ENCODE peak calls at places on chromosomes 4 and X, in four cellular contexts. One of them, this sample, is unnamed.

GRCh38 chr4:48244665-48245064 is 25.0 kb downstream of the TEC start:
- DNase-seq in A549: no peak
- DNase-seq in GM23248: no peak
- DNase-seq in tibial artery: no peak
- DNase-seq in this sample: no peak

GRCh38 chrX:153381684-153382532 is 19.2 kb downstream of the PNMA6E start:
- DNase-seq in GM23248: peak
- DNase-seq in tibial artery: no peak
- DNase-seq in A549: peak
- DNase-seq in this sample: no peak

GRCh38 chr4:87589531-87589930 is 18.8 kb upstream of the DSPP start:
- DNase-seq in tibial artery: no peak
- DNase-seq in A549: peak
- DNase-seq in GM23248: peak
- DNase-seq in this sample: no peak

GRCh38 chr4:25863347-25863784 is 578 bp upstream of the SEL1L3 start:
- DNase-seq in tibial artery: no peak
- DNase-seq in A549: peak
- DNase-seq in GM23248: no peak
- DNase-seq in this sample: no peak

GRCh38 chrX:109684136-109684535 is 48.9 kb downstream of the ACSL4 start:
- DNase-seq in A549: no peak
- DNase-seq in tibial artery: no peak
- DNase-seq in GM23248: peak
- DNase-seq in this sample: no peak

GRCh38 chrX:136168929-136169735 is 21.8 kb downstream of the FHL1 start:
- DNase-seq in tibial artery: peak
- DNase-seq in GM23248: peak
- DNase-seq in A549: no peak
- DNase-seq in this sample: peak

GRCh38 chr4:106301393-106302084 is 14.5 kb downstream of the TBCK start:
- DNase-seq in GM23248: peak
- DNase-seq in tibial artery: no peak
- DNase-seq in A549: no peak
- DNase-seq in this sample: no peak

GRCh38 chr4:43348591-43348990 is 456.1 kb downstream of the GRXCR1 start:
- DNase-seq in A549: no peak
- DNase-seq in tibial artery: no peak
- DNase-seq in GM23248: peak
- DNase-seq in this sample: no peak

GRCh38 chr4:70754470-70754869 is 32.7 kb downstream of the RUFY3 start:
- DNase-seq in A549: no peak
- DNase-seq in tibial artery: no peak
- DNase-seq in GM23248: no peak
- DNase-seq in this sample: no peak

GRCh38 chr4:139281212-139281611 is 1.2 kb upstream of the MGARP start:
- DNase-seq in tibial artery: no peak
- DNase-seq in A549: peak
- DNase-seq in GM23248: no peak
- DNase-seq in this sample: no peak

GRCh38 chr4:94571301-94571700 is 119.6 kb downstream of the PDLIM5 start:
- DNase-seq in GM23248: no peak
- DNase-seq in A549: no peak
- DNase-seq in tibial artery: no peak
- DNase-seq in this sample: no peak

GRCh38 chr4:40337523-40337922 is 2.4 kb downstream of the CHRNA9 start:
- DNase-seq in tibial artery: no peak
- DNase-seq in A549: no peak
- DNase-seq in GM23248: no peak
- DNase-seq in this sample: no peak

GRCh38 chrX:107563851-107564250 is 64.5 kb upstream of the PRPS1 start:
- DNase-seq in GM23248: no peak
- DNase-seq in A549: no peak
- DNase-seq in tibial artery: no peak
- DNase-seq in this sample: no peak

GRCh38 chr4:143438710-143439109 is 74.8 kb upstream of the SMARCA5 start:
- DNase-seq in GM23248: no peak
- DNase-seq in tibial artery: no peak
- DNase-seq in A549: no peak
- DNase-seq in this sample: no peak

GRCh38 chr4:87838207-87838606 is 5.4 kb downstream of the MEPE start:
- DNase-seq in GM23248: peak
- DNase-seq in tibial artery: no peak
- DNase-seq in A549: peak
- DNase-seq in this sample: no peak

GRCh38 chr4:128287159-128287870 is at the start of gene PGRMC2:
- DNase-seq in GM23248: peak
- DNase-seq in A549: peak
- DNase-seq in tibial artery: no peak
- DNase-seq in this sample: peak

GRCh38 chr4:83552085-83552484 is 16.2 kb downstream of the GPAT3 start:
- DNase-seq in GM23248: peak
- DNase-seq in tibial artery: no peak
- DNase-seq in A549: peak
- DNase-seq in this sample: no peak

GRCh38 chrX:40109288-40110008 is 11.7 kb upstream of the BCOR start:
- DNase-seq in tibial artery: no peak
- DNase-seq in A549: peak
- DNase-seq in GM23248: peak
- DNase-seq in this sample: no peak

GRCh38 chr4:62953752-62954151 is 1455.5 kb downstream of the TECRL start:
- DNase-seq in tibial artery: no peak
- DNase-seq in A549: no peak
- DNase-seq in GM23248: no peak
- DNase-seq in this sample: no peak

GRCh38 chr4:81786063-81786763 is 314.5 kb upstream of the RASGEF1B start:
- DNase-seq in A549: no peak
- DNase-seq in GM23248: no peak
- DNase-seq in tibial artery: no peak
- DNase-seq in this sample: no peak

GRCh38 chr4:72888331-72888730 is 181.2 kb downstream of the COX18 start:
- DNase-seq in tibial artery: no peak
- DNase-seq in A549: no peak
- DNase-seq in GM23248: no peak
- DNase-seq in this sample: no peak

GRCh38 chrX:20438871-20439526 is 172.3 kb upstream of the RPS6KA3 start:
- DNase-seq in A549: no peak
- DNase-seq in tibial artery: no peak
- DNase-seq in GM23248: no peak
- DNase-seq in this sample: no peak

GRCh38 chrX:20445109-20445508 is 178.4 kb upstream of the RPS6KA3 start:
- DNase-seq in A549: no peak
- DNase-seq in GM23248: no peak
- DNase-seq in tibial artery: no peak
- DNase-seq in this sample: no peak

GRCh38 chrX:20437678-20438077 is 171.0 kb upstream of the RPS6KA3 start:
- DNase-seq in GM23248: no peak
- DNase-seq in A549: no peak
- DNase-seq in tibial artery: no peak
- DNase-seq in this sample: no peak

GRCh38 chrX:20442597-20442996 is 175.9 kb upstream of the RPS6KA3 start:
- DNase-seq in A549: peak
- DNase-seq in tibial artery: peak
- DNase-seq in GM23248: peak
- DNase-seq in this sample: no peak

GRCh38 chrX:20441123-20441522 is 174.4 kb upstream of the RPS6KA3 start:
- DNase-seq in tibial artery: no peak
- DNase-seq in A549: no peak
- DNase-seq in GM23248: no peak
- DNase-seq in this sample: no peak
- H3K27ac ChIP-seq in tibial artery: no peak
- H3K27ac ChIP-seq in A549: peak
- H3K27ac ChIP-seq in GM23248: no peak
- H3K27ac ChIP-seq in this sample: no peak

DNA sequence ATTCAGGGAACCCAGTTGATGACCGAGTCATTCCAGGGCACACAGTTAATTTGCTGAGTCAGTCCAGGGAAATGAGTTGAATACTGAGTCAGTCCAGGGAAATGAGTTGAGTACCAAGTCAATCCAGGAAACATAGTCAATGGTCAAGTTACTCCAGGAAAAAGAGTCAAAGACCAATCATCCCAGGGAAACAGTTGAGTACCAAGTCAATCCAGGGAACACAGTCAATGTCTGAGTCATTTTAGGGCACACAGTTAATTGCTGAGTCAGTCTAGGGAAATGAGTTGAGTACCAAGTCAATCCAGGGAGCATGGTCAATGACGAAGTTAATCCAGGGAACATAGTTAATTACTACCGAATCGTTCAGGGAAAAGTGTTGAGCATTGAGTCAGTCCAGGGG is 754.4 kb downstream of the NLGN4X start:
- DNase-seq in A549: peak
- DNase-seq in GM23248: no peak
- DNase-seq in tibial artery: no peak
- DNase-seq in this sample: no peak
- H3K27ac ChIP-seq in A549: no peak
- H3K27ac ChIP-seq in GM23248: no peak
- H3K27ac ChIP-seq in tibial artery: no peak
- H3K27ac ChIP-seq in this sample: no peak

GRCh38 chrX:75596178-75596577 is 73.3 kb upstream of the ZDHHC15 start:
- DNase-seq in tibial artery: no peak
- DNase-seq in GM23248: peak
- DNase-seq in A549: no peak
- DNase-seq in this sample: no peak
- H3K27ac ChIP-seq in tibial artery: peak
- H3K27ac ChIP-seq in GM23248: no peak
- H3K27ac ChIP-seq in A549: no peak
- H3K27ac ChIP-seq in this sample: no peak

DNA sequence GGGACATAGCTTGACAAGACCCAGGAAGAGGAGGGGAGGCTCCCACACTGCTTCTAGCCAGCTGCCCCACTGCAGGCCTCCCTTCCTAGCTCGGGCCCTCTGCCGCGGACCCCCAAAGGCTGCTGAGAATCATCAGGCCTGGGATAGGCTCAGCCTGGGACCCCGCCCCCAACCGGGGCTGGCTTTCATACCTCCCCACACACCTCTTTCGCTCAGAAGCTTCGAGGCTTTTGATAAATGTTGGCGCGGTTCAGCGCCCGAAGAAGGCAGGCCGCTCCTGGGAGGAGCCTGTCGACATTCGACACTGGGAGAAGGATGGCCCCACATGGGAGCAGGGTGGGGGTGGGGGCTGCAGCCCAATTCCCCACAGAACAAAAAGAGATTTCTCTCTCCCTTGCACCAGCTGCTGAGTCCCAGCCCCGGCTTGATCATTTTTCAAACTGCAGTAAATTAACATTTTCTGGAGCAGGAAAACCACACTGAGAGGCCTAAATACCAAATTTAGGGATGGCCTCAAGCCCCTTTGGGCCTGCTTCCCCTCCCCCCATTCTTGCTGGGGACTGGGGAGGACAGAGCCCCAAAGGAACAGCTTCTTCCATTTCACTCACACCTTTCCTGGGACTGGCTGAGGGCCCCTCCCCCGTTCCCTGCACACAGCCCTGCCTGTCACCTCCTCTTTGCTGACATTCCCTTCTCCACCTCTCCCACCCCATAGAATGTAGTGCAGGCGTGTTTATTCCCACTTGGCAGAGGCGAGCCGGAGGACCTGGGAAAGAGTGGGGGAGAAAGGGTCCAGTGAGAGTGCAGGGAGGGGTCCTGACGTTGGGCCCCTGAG is 112.9 kb upstream of the PJA1 start:
- DNase-seq in A549: no peak
- DNase-seq in tibial artery: no peak
- DNase-seq in GM23248: no peak
- DNase-seq in this sample: no peak
- H3K27ac ChIP-seq in A549: no peak
- H3K27ac ChIP-seq in tibial artery: no peak
- H3K27ac ChIP-seq in GM23248: no peak
- H3K27ac ChIP-seq in this sample: no peak

GRCh38 chr4:13908455-13908854 is 280.9 kb upstream of the BOD1L1 start:
- DNase-seq in A549: no peak
- DNase-seq in tibial artery: no peak
- DNase-seq in GM23248: no peak
- DNase-seq in this sample: no peak
- H3K27ac ChIP-seq in A549: peak
- H3K27ac ChIP-seq in tibial artery: peak
- H3K27ac ChIP-seq in GM23248: peak
- H3K27ac ChIP-seq in this sample: no peak

GRCh38 chr4:76980280-76980679 is 30.7 kb downstream of the SEPTIN11 start:
- DNase-seq in A549: no peak
- DNase-seq in GM23248: no peak
- DNase-seq in tibial artery: no peak
- DNase-seq in this sample: no peak

GRCh38 chr4:76982638-76983579 is 33.4 kb downstream of the SEPTIN11 start:
- DNase-seq in GM23248: peak
- DNase-seq in tibial artery: no peak
- DNase-seq in A549: no peak
- DNase-seq in this sample: no peak

GRCh38 chr4:76979236-76979635 is 29.7 kb downstream of the SEPTIN11 start:
- DNase-seq in tibial artery: no peak
- DNase-seq in A549: no peak
- DNase-seq in GM23248: no peak
- DNase-seq in this sample: no peak

GRCh38 chr4:76984127-76984526 is 34.6 kb downstream of the SEPTIN11 start:
- DNase-seq in GM23248: peak
- DNase-seq in A549: no peak
- DNase-seq in tibial artery: no peak
- DNase-seq in this sample: no peak

DNA sequence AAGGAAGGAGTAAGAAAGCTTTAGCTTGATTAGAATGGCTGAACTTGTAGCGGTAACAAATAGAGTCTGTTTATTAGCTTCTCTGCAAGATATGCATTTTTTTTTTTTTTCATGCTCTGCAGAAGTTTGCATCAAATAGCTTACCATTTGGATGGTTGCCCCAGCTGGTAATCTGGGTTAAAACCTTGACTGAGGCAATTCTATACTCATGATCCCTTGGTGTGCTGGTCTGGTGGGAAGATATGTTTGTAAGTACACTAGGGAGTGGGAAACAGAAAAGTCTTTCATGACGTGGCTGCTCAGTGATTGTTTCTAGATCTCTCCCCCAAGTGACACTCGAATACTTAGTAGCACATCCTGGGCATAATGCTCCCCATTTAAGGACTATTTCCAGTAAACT is 32.1 kb downstream of the SEPTIN11 start:
- DNase-seq in A549: no peak
- DNase-seq in tibial artery: no peak
- DNase-seq in GM23248: no peak
- DNase-seq in this sample: no peak
- H3K27ac ChIP-seq in A549: no peak
- H3K27ac ChIP-seq in tibial artery: no peak
- H3K27ac ChIP-seq in GM23248: peak
- H3K27ac ChIP-seq in this sample: no peak

GRCh38 chrX:70013483-70014222 is 36.1 kb downstream of the AWAT2 start:
- DNase-seq in GM23248: no peak
- DNase-seq in tibial artery: no peak
- DNase-seq in A549: no peak
- DNase-seq in this sample: no peak
- H3K27ac ChIP-seq in GM23248: no peak
- H3K27ac ChIP-seq in tibial artery: no peak
- H3K27ac ChIP-seq in A549: no peak
- H3K27ac ChIP-seq in this sample: no peak

GRCh38 chr4:156243015-156243414 is 289.3 kb upstream of the CTSO start:
- DNase-seq in A549: no peak
- DNase-seq in GM23248: no peak
- DNase-seq in tibial artery: no peak
- DNase-seq in this sample: no peak
- H3K27ac ChIP-seq in A549: no peak
- H3K27ac ChIP-seq in GM23248: no peak
- H3K27ac ChIP-seq in tibial artery: no peak
- H3K27ac ChIP-seq in this sample: no peak

This sample was measured in ascending aorta.